ENCODE peak calls at places on chromosomes 5 and 9, in eight cellular contexts. C, L, Y, E, D, W, J and I are unnamed samples.

GRCh38 chr5:65037845-65038815 is 269.4 kb downstream of the CWC27 start:
- DNase-seq in C (no peak), Y (no peak), D (peak; percentile 42), L (no peak), J (no peak), E (no peak), W (peak; percentile 23), I (no peak)

GRCh38 chr9:134813841-134814240 is 66.8 kb upstream of the FCN2 start:
- DNase-seq in D (no peak), Y (no peak), W (no peak), E (no peak), C (no peak), J (no peak), L (no peak), I (no peak)

GRCh38 chr9:119313846-119314245 is 55.4 kb downstream of the BRINP1 start:
- DNase-seq in E (no peak), D (no peak), Y (no peak), C (no peak), J (no peak), W (no peak), L (no peak), I (no peak)

GRCh38 chr5:39020465-39020864 is 53.7 kb downstream of the RICTOR start:
- DNase-seq in E (no peak), Y (no peak), D (no peak), C (no peak), W (no peak), L (no peak), J (no peak), I (no peak)

GRCh38 chr5:1437452-1437851 is 7.8 kb downstream of the SLC6A3 start:
- DNase-seq in Y (no peak), W (peak; percentile 23), J (no peak), E (no peak), C (peak; percentile 27), D (peak; percentile 41), L (no peak), I (no peak)

GRCh38 chr9:32449969-32450368 is 65.5 kb downstream of the ACO1 start:
- DNase-seq in C (no peak), W (no peak), Y (no peak), D (no peak), J (no peak), E (no peak), L (no peak), I (no peak)

GRCh38 chr5:6716634-6717149 is 3.5 kb downstream of the TENT4A start:
- DNase-seq in J (no peak), W (no peak), E (no peak), D (no peak), Y (no peak), C (no peak), L (no peak), I (no peak)

GRCh38 chr9:70480405-70480980 is 66.0 kb upstream of the KLF9 start:
- DNase-seq in J (peak; percentile 93), Y (peak; percentile 86), D (no peak), L (peak; percentile 88), W (peak; percentile 87), C (peak; percentile 87), E (no peak), I (peak; percentile 98)

GRCh38 chr5:132093310-132093709 is 19.7 kb downstream of the CSF2 start:
- DNase-seq in C (no peak), Y (no peak), L (no peak), J (no peak), E (no peak), D (no peak), W (no peak), I (no peak)

GRCh38 chr9:129357773-129358250 is 179.8 kb upstream of the IER5L start:
- DNase-seq in J (no peak), Y (no peak), W (no peak), D (no peak), L (no peak), E (no peak), C (no peak), I (no peak)

GRCh38 chr5:41048986-41049385 is 22.2 kb downstream of the MROH2B start:
- DNase-seq in J (no peak), E (no peak), D (no peak), Y (no peak), L (no peak), C (no peak), W (no peak), I (no peak)

DNA sequence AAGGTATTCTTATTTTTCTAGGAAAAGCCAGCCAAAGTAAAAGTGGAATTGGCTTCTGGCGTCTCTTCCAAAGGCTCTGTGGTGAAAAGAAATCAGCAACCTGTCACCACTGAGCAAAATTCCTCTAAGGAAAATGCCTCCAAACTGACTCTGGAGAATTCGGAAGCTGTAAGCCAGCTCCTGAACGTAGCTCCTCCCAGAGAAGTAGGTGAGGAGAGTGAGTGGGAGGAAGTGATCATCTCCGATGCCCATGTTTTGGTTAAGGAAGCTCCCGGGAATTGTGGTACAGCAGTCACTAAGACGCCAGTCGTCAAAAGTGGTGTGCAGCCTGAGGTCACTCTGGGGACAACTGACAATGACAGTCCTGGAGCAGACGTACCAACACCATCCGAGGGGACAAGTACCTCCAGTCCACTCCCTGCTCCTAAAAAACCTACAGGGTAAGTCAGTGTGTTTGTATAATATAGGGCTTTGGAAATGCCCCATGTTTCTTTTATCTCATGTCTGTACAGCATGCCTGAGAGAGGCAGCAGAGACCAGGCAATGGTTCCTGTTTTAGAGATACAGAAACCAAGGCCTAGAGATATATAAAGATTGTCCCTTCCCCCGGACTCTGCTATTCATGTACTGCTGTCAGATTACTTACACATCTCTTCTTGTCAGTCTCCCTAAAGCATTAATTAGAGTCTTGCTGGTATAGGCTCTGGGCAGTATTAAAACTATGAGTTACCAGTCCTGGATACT is 23.9 kb downstream of the HMGXB3 start:
- DNase-seq in D (no peak), E (no peak), L (no peak), Y (no peak), C (no peak), W (no peak), J (no peak), I (no peak)
- H3K4me1 ChIP-seq in D (peaks cover 15% of the 10 kb centered on the region), E (no peaks in the 10 kb centered on the region), L (no peaks in the 10 kb centered on the region), Y (peaks cover 28% of the 10 kb centered on the region), C (peaks cover 11% of the 10 kb centered on the region), W (no peaks in the 10 kb centered on the region), J (peaks cover 24% of the 10 kb centered on the region), I (peaks cover 13% of the 10 kb centered on the region)

GRCh38 chr9:136838314-136839228 is 3.7 kb upstream of the AJM1 start:
- DNase-seq in E (no peak), L (no peak), J (no peak), Y (no peak), C (no peak), W (no peak), D (no peak), I (no peak)
- TF ChIP-seq EP300 in E (no peak), L (no peak), J (no peak), Y (no peak), C (no peak), W (no peak), D (no peak), I (no peak)

GRCh38 chr5:58847041-58847440 is 264.2 kb downstream of the RAB3C start:
- DNase-seq in C (no peak), L (no peak), D (no peak), E (no peak), J (no peak), W (no peak), Y (no peak), I (no peak)

GRCh38 chr5:58854396-58854795 is 271.5 kb downstream of the RAB3C start:
- DNase-seq in Y (no peak), D (no peak), E (no peak), W (no peak), C (no peak), J (no peak), L (no peak), I (no peak)

GRCh38 chr5:58851571-58851970 is 268.7 kb downstream of the RAB3C start:
- DNase-seq in C (no peak), W (no peak), E (no peak), Y (no peak), J (no peak), L (no peak), D (no peak), I (no peak)

GRCh38 chr5:58849151-58849550 is 266.3 kb downstream of the RAB3C start:
- DNase-seq in W (no peak), J (no peak), E (no peak), C (no peak), L (no peak), D (no peak), Y (no peak), I (no peak)

GRCh38 chr5:58849995-58850667 is 267.3 kb downstream of the RAB3C start:
- DNase-seq in D (no peak), E (no peak), Y (no peak), J (no peak), L (no peak), W (peak; percentile 20), C (peak; percentile 88), I (no peak)
- H3K27me3 ChIP-seq in D (no peaks in the 10 kb centered on the region), E (no peaks in the 10 kb centered on the region), Y (no peaks in the 10 kb centered on the region), J (no peaks in the 10 kb centered on the region), L (no peaks in the 10 kb centered on the region), W (no peaks in the 10 kb centered on the region), C (no peaks in the 10 kb centered on the region), I (no peaks in the 10 kb centered on the region)

GRCh38 chr9:124266139-124266825 is 8.5 kb downstream of the NEK6 start:
- DNase-seq in J (no peak), W (no peak), L (no peak), D (no peak), Y (no peak), E (no peak), C (no peak), I (no peak)
- H3K4me1 ChIP-seq in J (peaks cover 68% of the 10 kb centered on the region), W (peaks cover 69% of the 10 kb centered on the region), L (peaks cover 7% of the 10 kb centered on the region), D (peaks cover 9% of the 10 kb centered on the region), Y (peaks cover 100% of the 10 kb centered on the region), E (peaks cover 44% of the 10 kb centered on the region), C (peaks cover 67% of the 10 kb centered on the region), I (peaks cover 78% of the 10 kb centered on the region)

GRCh38 chr5:138972836-138973235 is 97.7 kb upstream of the LRRTM2 start:
- DNase-seq in E (no peak), W (no peak), Y (no peak), C (no peak), J (no peak), L (no peak), D (no peak), I (no peak)

GRCh38 chr5:138975098-138975847 is 100.1 kb upstream of the LRRTM2 start:
- DNase-seq in L (peak; percentile 90), W (peak; percentile 32), E (no peak), C (no peak), Y (peak; percentile 50), D (no peak), J (peak; percentile 52), I (peak; percentile 79)

GRCh38 chr5:138974227-138975063 is 99.3 kb upstream of the LRRTM2 start:
- DNase-seq in J (no peak), Y (peak; percentile 27), L (peak; percentile 83), W (no peak), C (peak; percentile 80), E (no peak), D (peak; percentile 34), I (no peak)

GRCh38 chr5:138969323-138970013 is 94.3 kb upstream of the LRRTM2 start:
- DNase-seq in E (no peak), J (no peak), W (no peak), Y (no peak), L (no peak), D (no peak), C (no peak), I (no peak)

DNA sequence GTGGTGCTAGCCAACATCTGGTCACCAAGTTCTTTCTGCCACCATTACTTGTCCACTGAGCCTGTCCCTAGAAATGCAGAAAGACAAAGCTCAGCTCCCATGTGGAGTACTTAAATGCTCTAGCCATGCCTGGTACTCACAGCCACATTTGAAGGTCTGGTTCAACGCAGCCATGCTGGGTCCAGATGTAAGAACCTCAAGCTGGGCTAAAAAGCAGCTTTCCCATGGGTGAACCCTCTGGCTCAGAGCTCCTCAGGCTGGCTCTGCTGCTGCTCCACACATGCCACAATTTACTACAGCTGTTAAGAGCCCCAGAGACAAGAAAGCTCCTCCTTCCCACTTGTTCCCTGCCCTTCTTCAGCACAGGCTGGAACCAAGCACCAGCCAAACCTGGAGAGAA is 97.1 kb upstream of the LRRTM2 start:
- DNase-seq in D (no peak), E (no peak), L (no peak), W (no peak), J (no peak), Y (no peak), C (no peak), I (no peak)
- TF ChIP-seq EP300 in D (no peak), E (no peak), L (no peak), W (no peak), J (no peak), Y (no peak), C (no peak), I (no peak)